ENCODE peak calls at places on chromosomes 13 and 19, in seven cellular contexts. One of them, this sample, is unnamed.

GRCh38 chr13:20174656-20175405 is 14.0 kb upstream of the GJA3 start:
- DNase-seq in AG04450: peak
- DNase-seq in colonic mucosa: peak
- DNase-seq in neural crest cell: no peak
- DNase-seq in nephron progenitor cell: no peak
- DNase-seq in HL-60: peak
- DNase-seq in HFF-Myc: peak
- DNase-seq in this sample: peak

GRCh38 chr13:76965759-76966421 is 17.6 kb downstream of the ACOD1 start:
- DNase-seq in AG04450: peak
- DNase-seq in colonic mucosa: peak
- DNase-seq in neural crest cell: no peak
- DNase-seq in nephron progenitor cell: no peak
- DNase-seq in HL-60: no peak
- DNase-seq in HFF-Myc: peak
- DNase-seq in this sample: no peak

GRCh38 chr19:38719761-38720558 is 24.3 kb downstream of the CAPN12 start:
- DNase-seq in AG04450: no peak
- DNase-seq in colonic mucosa: no peak
- DNase-seq in neural crest cell: no peak
- DNase-seq in nephron progenitor cell: no peak
- DNase-seq in HL-60: no peak
- DNase-seq in HFF-Myc: no peak
- DNase-seq in this sample: no peak

GRCh38 chr13:33321686-33322473 is 36.3 kb upstream of the STARD13 start:
- DNase-seq in AG04450: no peak
- DNase-seq in colonic mucosa: no peak
- DNase-seq in neural crest cell: no peak
- DNase-seq in nephron progenitor cell: no peak
- DNase-seq in HL-60: no peak
- DNase-seq in HFF-Myc: no peak
- DNase-seq in this sample: no peak

GRCh38 chr13:21326155-21327030 is 132.7 kb downstream of the ZDHHC20 start:
- DNase-seq in AG04450: peak
- DNase-seq in colonic mucosa: peak
- DNase-seq in neural crest cell: no peak
- DNase-seq in nephron progenitor cell: peak
- DNase-seq in HL-60: no peak
- DNase-seq in HFF-Myc: peak
- DNase-seq in this sample: no peak

GRCh38 chr19:48556163-48556562 is 4.2 kb downstream of the SULT2B1 start:
- DNase-seq in AG04450: no peak
- DNase-seq in colonic mucosa: peak
- DNase-seq in neural crest cell: no peak
- DNase-seq in nephron progenitor cell: no peak
- DNase-seq in HL-60: no peak
- DNase-seq in HFF-Myc: no peak
- DNase-seq in this sample: no peak

GRCh38 chr13:110113284-110113764 is 193.6 kb downstream of the COL4A1 start:
- DNase-seq in AG04450: no peak
- DNase-seq in colonic mucosa: no peak
- DNase-seq in neural crest cell: no peak
- DNase-seq in nephron progenitor cell: no peak
- DNase-seq in HL-60: peak
- DNase-seq in HFF-Myc: no peak
- DNase-seq in this sample: no peak

GRCh38 chr13:42847891-42848663 is 66.7 kb downstream of the FAM216B start:
- DNase-seq in AG04450: no peak
- DNase-seq in colonic mucosa: no peak
- DNase-seq in neural crest cell: no peak
- DNase-seq in nephron progenitor cell: no peak
- DNase-seq in HL-60: no peak
- DNase-seq in HFF-Myc: no peak
- DNase-seq in this sample: no peak

GRCh38 chr13:46079770-46080169 is 25.1 kb downstream of the CPB2 start:
- DNase-seq in AG04450: no peak
- DNase-seq in colonic mucosa: no peak
- DNase-seq in neural crest cell: no peak
- DNase-seq in nephron progenitor cell: no peak
- DNase-seq in HL-60: no peak
- DNase-seq in HFF-Myc: no peak
- DNase-seq in this sample: no peak

GRCh38 chr13:112053744-112054615 is 13.0 kb upstream of the SOX1 start:
- DNase-seq in AG04450: no peak
- DNase-seq in colonic mucosa: no peak
- DNase-seq in neural crest cell: no peak
- DNase-seq in nephron progenitor cell: no peak
- DNase-seq in HL-60: no peak
- DNase-seq in HFF-Myc: no peak
- DNase-seq in this sample: no peak

GRCh38 chr13:77305276-77305675 is 21.6 kb downstream of the MYCBP2 start:
- DNase-seq in AG04450: no peak
- DNase-seq in colonic mucosa: no peak
- DNase-seq in neural crest cell: no peak
- DNase-seq in nephron progenitor cell: no peak
- DNase-seq in HL-60: no peak
- DNase-seq in HFF-Myc: no peak
- DNase-seq in this sample: no peak

GRCh38 chr13:21009036-21009435 is 52.4 kb downstream of the LATS2 start:
- DNase-seq in AG04450: no peak
- DNase-seq in colonic mucosa: no peak
- DNase-seq in neural crest cell: no peak
- DNase-seq in nephron progenitor cell: no peak
- DNase-seq in HL-60: no peak
- DNase-seq in HFF-Myc: no peak
- DNase-seq in this sample: no peak

GRCh38 chr19:35939307-35940077 is 3.3 kb downstream of the LRFN3 start:
- DNase-seq in AG04450: no peak
- DNase-seq in colonic mucosa: no peak
- DNase-seq in neural crest cell: no peak
- DNase-seq in nephron progenitor cell: no peak
- DNase-seq in HL-60: no peak
- DNase-seq in HFF-Myc: no peak
- DNase-seq in this sample: peak

GRCh38 chr13:105920375-105920774 is 615.1 kb downstream of the EFNB2 start:
- DNase-seq in AG04450: no peak
- DNase-seq in colonic mucosa: peak
- DNase-seq in neural crest cell: no peak
- DNase-seq in nephron progenitor cell: no peak
- DNase-seq in HL-60: no peak
- DNase-seq in HFF-Myc: no peak
- DNase-seq in this sample: no peak

GRCh38 chr19:40348961-40349507 is 539 bp downstream of the PLD3 start:
- DNase-seq in AG04450: no peak
- DNase-seq in colonic mucosa: no peak
- DNase-seq in neural crest cell: no peak
- DNase-seq in nephron progenitor cell: no peak
- DNase-seq in HL-60: peak
- DNase-seq in HFF-Myc: peak
- DNase-seq in this sample: no peak

GRCh38 chr13:22789916-22790315 is 390.9 kb upstream of the SGCG start:
- DNase-seq in AG04450: no peak
- DNase-seq in colonic mucosa: no peak
- DNase-seq in neural crest cell: no peak
- DNase-seq in nephron progenitor cell: no peak
- DNase-seq in HL-60: no peak
- DNase-seq in HFF-Myc: no peak
- DNase-seq in this sample: no peak

GRCh38 chr13:99959538-99960230 is 11.9 kb downstream of the ZIC5 start:
- DNase-seq in AG04450: no peak
- DNase-seq in colonic mucosa: no peak
- DNase-seq in neural crest cell: peak
- DNase-seq in nephron progenitor cell: peak
- DNase-seq in HL-60: no peak
- DNase-seq in HFF-Myc: no peak
- DNase-seq in this sample: no peak
- TF ChIP-seq CTCF in AG04450: no peak
- TF ChIP-seq CTCF in colonic mucosa: no peak
- TF ChIP-seq CTCF in neural crest cell: peak
- TF ChIP-seq CTCF in nephron progenitor cell: no peak
- TF ChIP-seq CTCF in HL-60: no peak
- TF ChIP-seq CTCF in HFF-Myc: peak
- TF ChIP-seq CTCF in this sample: no peak

GRCh38 chr19:11091343-11092153 is 2.3 kb downstream of the LDLR start:
- DNase-seq in AG04450: peak
- DNase-seq in colonic mucosa: peak
- DNase-seq in neural crest cell: no peak
- DNase-seq in nephron progenitor cell: no peak
- DNase-seq in HL-60: peak
- DNase-seq in HFF-Myc: peak
- DNase-seq in this sample: no peak

GRCh38 chr19:11089254-11090013 is at the start of gene LDLR:
- DNase-seq in AG04450: peak
- DNase-seq in colonic mucosa: peak
- DNase-seq in neural crest cell: peak
- DNase-seq in nephron progenitor cell: peak
- DNase-seq in HL-60: peak
- DNase-seq in HFF-Myc: peak
- DNase-seq in this sample: peak

GRCh38 chr19:11090264-11091032 is 1.2 kb downstream of the LDLR start:
- DNase-seq in AG04450: peak
- DNase-seq in colonic mucosa: peak
- DNase-seq in neural crest cell: peak
- DNase-seq in nephron progenitor cell: peak
- DNase-seq in HL-60: peak
- DNase-seq in HFF-Myc: peak
- DNase-seq in this sample: peak

GRCh38 chr19:11088508-11089253 is 582 bp upstream of the LDLR start:
- DNase-seq in AG04450: no peak
- DNase-seq in colonic mucosa: peak
- DNase-seq in neural crest cell: no peak
- DNase-seq in nephron progenitor cell: no peak
- DNase-seq in HL-60: no peak
- DNase-seq in HFF-Myc: no peak
- DNase-seq in this sample: no peak

DNA sequence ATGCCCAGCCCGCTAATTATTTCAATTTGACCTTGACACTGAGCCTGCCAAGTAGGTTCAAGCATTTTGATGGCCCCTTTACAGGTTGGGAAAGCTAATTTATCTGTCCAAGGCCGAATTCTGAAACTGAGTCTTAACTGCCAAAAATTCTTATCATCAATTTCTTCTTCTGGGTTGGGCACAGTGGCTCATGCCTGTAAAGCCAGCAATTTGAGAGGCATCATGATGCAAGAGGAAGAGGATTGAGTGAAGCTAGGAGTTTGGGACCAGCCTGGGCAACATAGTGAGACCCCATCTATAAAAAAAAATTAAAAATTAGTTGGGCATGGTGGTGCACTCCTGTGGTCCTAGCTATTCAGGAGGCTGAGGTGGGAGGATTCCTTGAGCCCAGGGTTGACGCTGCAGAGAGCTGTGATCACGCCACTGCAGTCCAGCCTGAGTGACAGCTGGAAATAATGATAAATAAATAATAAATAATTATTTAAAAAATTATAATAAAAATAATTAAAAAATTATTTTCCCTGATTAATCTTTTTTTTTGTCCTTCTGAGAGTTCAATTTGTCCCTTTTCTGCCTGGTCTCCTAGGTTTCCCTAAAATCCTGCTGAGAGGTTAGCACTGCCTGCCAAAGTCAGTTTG is 1.3 kb upstream of the LDLR start:
- DNase-seq in AG04450: no peak
- DNase-seq in colonic mucosa: no peak
- DNase-seq in neural crest cell: no peak
- DNase-seq in nephron progenitor cell: no peak
- DNase-seq in HL-60: no peak
- DNase-seq in HFF-Myc: no peak
- DNase-seq in this sample: no peak
- TF ChIP-seq CTCF in AG04450: no peak
- TF ChIP-seq CTCF in colonic mucosa: no peak
- TF ChIP-seq CTCF in neural crest cell: no peak
- TF ChIP-seq CTCF in nephron progenitor cell: no peak
- TF ChIP-seq CTCF in HL-60: no peak
- TF ChIP-seq CTCF in HFF-Myc: no peak
- TF ChIP-seq CTCF in this sample: no peak

DNA sequence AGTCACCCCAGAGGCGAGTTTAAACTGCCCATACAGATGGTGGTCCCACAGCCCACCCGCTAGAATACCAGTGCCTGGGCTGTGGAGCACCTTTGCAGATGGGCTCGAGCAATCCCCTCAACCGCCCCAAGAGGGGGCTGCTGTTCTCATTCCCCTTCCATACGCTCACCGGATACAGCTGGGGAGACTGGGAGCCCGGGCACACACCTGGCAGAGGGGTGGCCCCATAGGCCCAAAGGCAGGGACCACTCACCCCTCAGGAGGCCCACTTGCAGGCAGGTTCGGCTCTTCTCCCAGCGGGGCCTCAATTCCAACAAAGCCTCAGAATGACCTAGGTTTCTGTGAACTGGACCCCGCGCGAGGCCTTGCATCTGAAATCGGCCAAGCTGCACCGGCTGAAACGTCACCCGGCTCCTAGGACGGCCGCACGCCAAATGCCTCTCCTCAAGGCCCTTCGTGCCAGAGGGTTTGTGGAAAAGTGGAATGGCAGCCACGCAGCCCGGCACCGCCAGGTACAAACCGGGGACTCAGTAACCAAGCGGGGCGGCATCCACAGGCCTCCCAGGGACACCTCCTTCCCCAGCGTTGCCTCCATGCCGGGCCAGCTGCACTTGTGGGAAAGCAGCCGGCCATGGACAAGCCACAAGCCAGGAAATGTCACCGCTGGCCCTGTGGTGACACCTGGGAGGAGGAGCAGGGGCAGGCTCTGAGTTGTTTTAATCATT is 18.7 kb downstream of the MLLT1 start:
- DNase-seq in AG04450: no peak
- DNase-seq in colonic mucosa: no peak
- DNase-seq in neural crest cell: peak
- DNase-seq in nephron progenitor cell: peak
- DNase-seq in HL-60: no peak
- DNase-seq in HFF-Myc: no peak
- DNase-seq in this sample: no peak
- TF ChIP-seq CTCF in AG04450: peak
- TF ChIP-seq CTCF in colonic mucosa: peak
- TF ChIP-seq CTCF in neural crest cell: peak
- TF ChIP-seq CTCF in nephron progenitor cell: peak
- TF ChIP-seq CTCF in HL-60: peak
- TF ChIP-seq CTCF in HFF-Myc: peak
- TF ChIP-seq CTCF in this sample: peak

GRCh38 chr13:39768962-39769361 is 113.5 kb downstream of the COG6 start:
- DNase-seq in AG04450: no peak
- DNase-seq in colonic mucosa: no peak
- DNase-seq in neural crest cell: no peak
- DNase-seq in nephron progenitor cell: no peak
- DNase-seq in HL-60: no peak
- DNase-seq in HFF-Myc: no peak
- DNase-seq in this sample: no peak

GRCh38 chr13:39770514-39770913 is 115.1 kb downstream of the COG6 start:
- DNase-seq in AG04450: no peak
- DNase-seq in colonic mucosa: no peak
- DNase-seq in neural crest cell: no peak
- DNase-seq in nephron progenitor cell: no peak
- DNase-seq in HL-60: no peak
- DNase-seq in HFF-Myc: no peak
- DNase-seq in this sample: no peak

GRCh38 chr13:39767791-39768564 is 112.5 kb downstream of the COG6 start:
- DNase-seq in AG04450: no peak
- DNase-seq in colonic mucosa: peak
- DNase-seq in neural crest cell: no peak
- DNase-seq in nephron progenitor cell: no peak
- DNase-seq in HL-60: no peak
- DNase-seq in HFF-Myc: no peak
- DNase-seq in this sample: no peak

GRCh38 chr13:39766464-39767167 is 111.2 kb downstream of the COG6 start:
- DNase-seq in AG04450: no peak
- DNase-seq in colonic mucosa: no peak
- DNase-seq in neural crest cell: no peak
- DNase-seq in nephron progenitor cell: no peak
- DNase-seq in HL-60: no peak
- DNase-seq in HFF-Myc: no peak
- DNase-seq in this sample: no peak

GRCh38 chr13:39765801-39766463 is 110.5 kb downstream of the COG6 start:
- DNase-seq in AG04450: no peak
- DNase-seq in colonic mucosa: peak
- DNase-seq in neural crest cell: no peak
- DNase-seq in nephron progenitor cell: peak
- DNase-seq in HL-60: no peak
- DNase-seq in HFF-Myc: no peak
- DNase-seq in this sample: no peak
- TF ChIP-seq CTCF in AG04450: no peak
- TF ChIP-seq CTCF in colonic mucosa: peak
- TF ChIP-seq CTCF in neural crest cell: no peak
- TF ChIP-seq CTCF in nephron progenitor cell: no peak
- TF ChIP-seq CTCF in HL-60: no peak
- TF ChIP-seq CTCF in HFF-Myc: peak
- TF ChIP-seq CTCF in this sample: no peak

This sample was measured in GM20000.